ENCODE peak calls at places on chromosomes 5 and 9, in five cellular contexts. U is GM12878, N is H1, R is HepG2, Y is K562. I is an unnamed sample.

GRCh38 chr9:134709512-134710270 is 68.1 kb downstream of the COL5A1 start:
- DNase-seq in N (no peak), R (no peak), U (no peak), Y (no peak), I (no peak)

GRCh38 chr5:154502180-154502579 is 24.2 kb upstream of the HAND1 start:
- DNase-seq in U (no peak), R (no peak), N (no peak), Y (no peak), I (no peak)

GRCh38 chr9:13090588-13090987 is 188.9 kb downstream of the MPDZ start:
- DNase-seq in N (no peak), Y (no peak), R (no peak), U (no peak), I (no peak)

GRCh38 chr5:76084496-76085285 is 1.5 kb downstream of the SV2C start:
- DNase-seq in Y (no peak), R (no peak), U (no peak), N (peak), I (no peak)

GRCh38 chr5:72648511-72648910 is 141.3 kb upstream of the ZNF366 start:
- DNase-seq in R (no peak), N (no peak), Y (no peak), U (no peak), I (no peak)

GRCh38 chr5:82793808-82794419 is 283.3 kb downstream of the TMEM167A start:
- DNase-seq in R (peak), U (no peak), Y (peak), N (peak), I (peak)

GRCh38 chr5:90557871-90558270 is 726 bp upstream of the ADGRV1 start:
- DNase-seq in Y (no peak), R (no peak), U (no peak), N (no peak), I (no peak)

GRCh38 chr5:33166971-33167370 is 273.8 kb upstream of the TARS1 start:
- DNase-seq in N (no peak), U (no peak), Y (no peak), R (no peak), I (no peak)

GRCh38 chr5:113378960-113379541 is 55.7 kb downstream of the TSSK1B start:
- DNase-seq in U (peak), N (peak), Y (peak), R (peak), I (peak)

GRCh38 chr5:93164690-93165089 is 416.3 kb downstream of the NR2F1-AS1 start:
- DNase-seq in U (no peak), N (no peak), Y (no peak), R (no peak), I (peak)

GRCh38 chr9:21993893-21994525 is at the start of gene CDKN2A:
- DNase-seq in U (no peak), R (no peak), Y (no peak), N (peak), I (no peak)

GRCh38 chr5:128905225-128906110 is 59.8 kb upstream of the SLC27A6 start:
- DNase-seq in N (no peak), U (no peak), Y (peak), R (peak), I (peak)

GRCh38 chr9:12719431-12719830 is 26.2 kb downstream of the TYRP1 start:
- DNase-seq in Y (no peak), N (no peak), R (peak), U (no peak), I (no peak)

GRCh38 chr5:113112435-113112834 is 135.8 kb downstream of the DCP2 start:
- DNase-seq in R (no peak), N (no peak), U (no peak), Y (no peak), I (no peak)

GRCh38 chr9:89919171-89919681 is 314.4 kb downstream of the GADD45G start:
- DNase-seq in U (peak), N (peak), Y (peak), R (peak), I (peak)

GRCh38 chr5:178429541-178430186 is 160.5 kb downstream of the COL23A1 start:
- DNase-seq in R (no peak), N (peak), U (no peak), Y (no peak), I (no peak)

GRCh38 chr5:179387151-179388110 is 42.2 kb upstream of the ADAMTS2 start:
- DNase-seq in Y (no peak), N (peak), R (no peak), U (no peak), I (no peak)

GRCh38 chr5:178288373-178289368 is 56.1 kb upstream of the PHYKPL start:
- DNase-seq in R (no peak), N (no peak), U (no peak), Y (no peak), I (peak)

GRCh38 chr5:150156033-150156381 is 362 bp upstream of the PDGFRB start:
- DNase-seq in U (no peak), N (no peak), R (no peak), Y (no peak), I (no peak)
- TF ChIP-seq KDM1A in U (no peak), N (no peak), R (no peak), Y (no peak), I (no peak)

GRCh38 chr9:107239474-107239873 is 43.6 kb upstream of the RAD23B start:
- DNase-seq in Y (peak), U (no peak), N (no peak), R (peak), I (no peak)

GRCh38 chr9:107242073-107243063 is 40.7 kb upstream of the RAD23B start:
- DNase-seq in U (no peak), N (no peak), R (no peak), Y (no peak), I (no peak)

GRCh38 chr9:107243757-107244156 is 39.3 kb upstream of the RAD23B start:
- DNase-seq in U (no peak), R (peak), Y (no peak), N (no peak), I (no peak)

GRCh38 chr9:107237873-107238272 is 45.2 kb upstream of the RAD23B start:
- DNase-seq in N (no peak), R (no peak), U (no peak), Y (no peak), I (no peak)

DNA sequence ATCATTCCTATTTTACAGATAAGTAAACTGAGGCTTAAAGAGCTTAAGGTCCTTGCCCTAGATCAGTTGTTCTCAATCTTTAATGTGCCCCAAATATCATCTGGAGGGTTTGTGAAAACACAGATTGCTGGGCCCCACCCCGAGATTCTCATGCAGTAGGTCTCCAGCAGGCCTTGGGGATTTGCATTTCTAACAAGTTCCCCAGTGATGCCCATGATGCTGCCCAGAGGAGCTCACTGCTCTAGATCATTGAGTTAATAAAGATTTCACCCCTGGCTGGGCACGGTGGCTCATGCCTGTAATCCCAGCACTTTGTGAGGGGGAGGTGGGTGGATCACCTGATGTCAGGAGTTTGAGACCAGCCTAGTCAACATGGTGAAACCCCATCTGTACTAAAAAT is 42.8 kb upstream of the RAD23B start:
- DNase-seq in U (no peak), N (no peak), R (no peak), Y (no peak), I (no peak)
- TF ChIP-seq KDM1A in U (no peak), N (no peak), R (no peak), Y (no peak), I (no peak)

GRCh38 chr9:84061613-84062205 is 81.1 kb downstream of the RMI1 start:
- DNase-seq in U (no peak), Y (no peak), R (no peak), N (no peak), I (no peak)
- TF ChIP-seq KDM1A in U (no peak), Y (no peak), R (no peak), N (no peak), I (no peak)

GRCh38 chr5:141208478-141208877 is at the start of gene PCDHB12:
- DNase-seq in U (no peak), N (no peak), R (peak), Y (peak), I (peak)
- TF ChIP-seq KDM1A in U (no peak), N (no peak), R (no peak), Y (no peak), I (no peak)

DNA sequence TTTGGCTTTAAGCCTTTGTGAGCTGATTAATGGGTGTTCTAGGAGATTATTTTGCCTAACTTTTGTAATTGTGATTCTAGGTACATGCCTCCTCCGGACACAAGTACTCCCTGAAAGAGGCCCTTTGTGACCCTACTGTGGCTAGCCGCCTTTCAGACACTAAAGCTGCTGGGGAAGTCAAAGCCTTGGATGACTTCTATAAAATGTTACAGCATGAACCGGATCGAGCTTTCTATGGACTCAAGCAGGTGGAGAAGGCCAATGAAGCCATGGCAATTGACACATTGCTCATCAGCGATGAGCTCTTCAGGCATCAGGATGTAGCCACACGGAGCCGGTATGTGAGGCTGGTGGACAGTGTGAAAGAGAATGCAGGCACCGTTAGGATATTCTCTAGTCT is 13.6 kb downstream of the ITGA1 start:
- DNase-seq in N (no peak), Y (peak), U (no peak), R (no peak), I (peak)
- TF ChIP-seq KDM1A in N (no peak), Y (no peak), U (no peak), R (no peak), I (no peak)

GRCh38 chr9:38205279-38205678 is 136.3 kb upstream of the SHB start:
- DNase-seq in R (no peak), Y (no peak), N (peak), U (no peak), I (no peak)

GRCh38 chr9:38211002-38211401 is 142.0 kb upstream of the SHB start:
- DNase-seq in U (no peak), R (no peak), N (no peak), Y (no peak), I (no peak)

GRCh38 chr9:38207247-38207778 is 138.3 kb upstream of the SHB start:
- DNase-seq in R (no peak), Y (no peak), N (peak), U (no peak), I (no peak)

GRCh38 chr9:38212016-38212415 is 143.0 kb upstream of the SHB start:
- DNase-seq in N (peak), U (no peak), R (no peak), Y (no peak), I (no peak)

DNA sequence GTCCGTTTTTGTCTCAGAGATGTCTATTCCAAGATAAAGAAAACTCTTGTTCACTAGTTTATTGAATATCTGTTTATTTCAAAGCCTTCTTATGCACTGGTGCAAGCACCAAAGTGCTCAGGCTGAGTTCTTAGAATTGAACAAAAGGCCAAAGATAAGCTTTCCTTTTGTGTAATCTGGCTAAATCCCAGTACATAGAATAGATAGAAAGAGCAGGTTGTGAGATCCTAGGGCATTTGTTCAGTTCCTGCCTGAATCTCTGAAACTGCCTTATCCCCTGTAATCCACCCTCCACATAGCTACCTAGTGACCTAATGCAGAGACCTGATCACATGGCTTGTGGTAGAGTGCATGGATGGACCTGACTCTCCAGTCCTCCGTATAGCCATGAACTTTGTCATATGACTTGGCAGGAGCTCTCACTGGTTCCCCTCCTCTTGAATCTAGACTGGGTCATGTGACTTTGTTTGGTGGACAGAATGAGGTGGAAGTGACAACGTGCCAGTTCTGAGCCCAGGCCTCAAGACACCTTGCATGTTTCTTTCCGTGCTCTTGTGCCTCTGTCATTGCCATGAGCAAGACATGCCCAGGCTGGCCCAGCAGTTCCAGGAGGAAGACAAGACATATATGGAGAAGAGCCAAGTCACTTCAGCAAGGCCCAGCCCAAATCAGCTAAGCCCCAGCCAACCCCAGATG is 139.3 kb upstream of the SHB start:
- DNase-seq in U (no peak), Y (no peak), R (peak), N (peak), I (no peak)
- TF ChIP-seq KDM1A in U (no peak), Y (no peak), R (no peak), N (no peak), I (no peak)

I was measured in A549.